ENCODE peak calls at places on chromosomes 7 and 10, in ten cellular contexts. L is neural crest cell; U is cardiac septum; N is effector memory CD8-positive, alpha-beta T cell; J is activated T-cell treated with anti-CD3 and anti-CD28 coated beads, Interleukin-2, amount 50 U/mL, for 72 hours; R is amniotic stem cell; E is NCI-H460; A is SW 1271; B is KBM-7; C is AG09309. K is an unnamed sample.

GRCh38 chr10:64091889-64092288 is 570.7 kb downstream of the REEP3 start:
- DNase-seq in E (peak; percentile 9), L (no peak), N (no peak), R (no peak), A (peak; percentile 7), C (no peak), B (peak; percentile 3), U (no peak), J (no peak), K (no peak)

GRCh38 chr10:130763071-130763470 is 548.5 kb downstream of the TCERG1L start:
- DNase-seq in C (no peak), L (no peak), B (no peak), N (no peak), E (no peak), A (no peak), U (no peak), R (no peak), J (no peak), K (no peak)

GRCh38 chr10:3786295-3786981 is 1.4 kb upstream of the KLF6 start:
- DNase-seq in B (no peak), L (peak; percentile 14), R (no peak), J (peak; percentile 61), C (no peak), E (no peak), A (peak; percentile 10), U (no peak), N (no peak), K (no peak)

GRCh38 chr10:27783660-27784059 is 38.0 kb upstream of the MKX start:
- DNase-seq in N (peak; percentile 18), L (no peak), A (peak; percentile 81), J (peak; percentile 40), B (peak; percentile 43), C (peak; percentile 60), E (peak; percentile 11), U (no peak), R (no peak), K (peak; percentile 10)

GRCh38 chr7:137848095-137848494 is 1.3 kb upstream of the DGKI start:
- DNase-seq in U (no peak), N (no peak), J (no peak), L (no peak), C (no peak), E (no peak), R (no peak), A (no peak), B (peak; percentile 2), K (no peak)

GRCh38 chr7:93799750-93800357 is 90.7 kb downstream of the TFPI2 start:
- DNase-seq in A (peak; percentile 38), L (no peak), J (no peak), E (peak; percentile 12), U (no peak), R (peak; percentile 44), N (no peak), B (peak; percentile 12), C (no peak), K (no peak)

GRCh38 chr7:93117852-93118530 is at the start of gene SAMD9:
- DNase-seq in J (peak; percentile 53), C (peak; percentile 57), U (no peak), R (peak; percentile 75), L (no peak), N (peak; percentile 51), E (peak; percentile 43), A (peak; percentile 80), B (peak; percentile 84), K (peak; percentile 26)

GRCh38 chr7:126163647-126164046 is 1089.1 kb downstream of the GRM8 start:
- DNase-seq in A (no peak), R (no peak), U (no peak), B (no peak), E (no peak), C (no peak), L (no peak), J (no peak), N (no peak), K (no peak)

GRCh38 chr10:100330128-100330527 is at the start of gene PKD2L1:
- DNase-seq in R (no peak), U (no peak), N (no peak), L (no peak), J (no peak), B (no peak), E (no peak), A (no peak), C (no peak), K (no peak)

GRCh38 chr10:86758231-86759072 is 2.0 kb downstream of the BMPR1A start:
- DNase-seq in B (peak; percentile 38), J (no peak), R (no peak), E (no peak), N (no peak), L (no peak), A (no peak), U (no peak), C (no peak), K (no peak)

GRCh38 chr7:31783221-31783620 is 96.2 kb downstream of the PPP1R17 start:
- DNase-seq in C (no peak), L (no peak), J (no peak), N (no peak), E (no peak), A (no peak), R (no peak), B (no peak), U (no peak), K (no peak)

GRCh38 chr7:43302211-43302711 is 189.8 kb downstream of the HECW1 start:
- DNase-seq in L (no peak), A (no peak), E (no peak), N (no peak), R (no peak), U (no peak), B (no peak), C (no peak), J (peak; percentile 60), K (no peak)

K was measured in BJ.